ENCODE peak calls at places on chromosomes 5 and 9, in four cellular contexts. A is HepG2, S is A549, J is GM12878. Y is an unnamed sample.

GRCh38 chr5:38445374-38446028 is 110.9 kb downstream of the LIFR start:
- DNase-seq in A (no peak), S (no peak), J (no peak), Y (no peak)

GRCh38 chr5:103010120-103010666 is 109.7 kb downstream of the GIN1 start:
- DNase-seq in A (no peak), S (no peak), J (no peak), Y (no peak)

GRCh38 chr9:121686930-121687541 is 35.6 kb downstream of the DAB2IP start:
- DNase-seq in A (peak), S (peak), J (peak), Y (peak)

GRCh38 chr9:35756275-35756742 is 2.2 kb upstream of the MSMP start:
- DNase-seq in A (no peak), S (no peak), J (no peak), Y (peak)

GRCh38 chr5:6365977-6366590 is 12.3 kb downstream of the MED10 start:
- DNase-seq in A (no peak), S (no peak), J (no peak), Y (no peak)

GRCh38 chr5:179729727-179730126 is 2.9 kb upstream of the MAML1 start:
- DNase-seq in A (no peak), S (no peak), J (no peak), Y (no peak)

GRCh38 chr5:142915840-142916424 is 145.8 kb downstream of the ARHGAP26 start:
- DNase-seq in A (peak), S (peak), J (peak), Y (peak)

GRCh38 chr9:91305596-91305995 is 56.1 kb downstream of the AUH start:
- DNase-seq in A (no peak), S (no peak), J (no peak), Y (no peak)

GRCh38 chr5:130871346-130872086 is 293.5 kb downstream of the HINT1 start:
- DNase-seq in A (peak), S (peak), J (no peak), Y (peak)

GRCh38 chr5:79829260-79829659 is 139.6 kb downstream of the CMYA5 start:
- DNase-seq in A (no peak), S (peak), J (no peak), Y (peak)

GRCh38 chr5:132459983-132460834 is 30.4 kb downstream of the IRF1 start:
- DNase-seq in A (no peak), S (no peak), J (no peak), Y (no peak)

GRCh38 chr9:21810881-21811280 is 8.4 kb downstream of the MTAP start:
- DNase-seq in A (no peak), S (no peak), J (no peak), Y (no peak)

GRCh38 chr5:31023105-31023504 is 170.4 kb upstream of the CDH6 start:
- DNase-seq in A (no peak), S (peak), J (no peak), Y (no peak)

GRCh38 chr5:22471154-22471553 is 382.0 kb downstream of the CDH12 start:
- DNase-seq in A (no peak), S (no peak), J (no peak), Y (no peak)

GRCh38 chr9:136120438-136120844 is 1.8 kb upstream of the TMEM250 start:
- DNase-seq in A (no peak), S (no peak), J (no peak), Y (no peak)

GRCh38 chr5:31361234-31361633 is 167.7 kb downstream of the CDH6 start:
- DNase-seq in A (no peak), S (no peak), J (no peak), Y (no peak)

GRCh38 chr5:16867585-16867953 is 68.5 kb downstream of the MYO10 start:
- DNase-seq in A (no peak), S (no peak), J (no peak), Y (no peak)

GRCh38 chr9:122164286-122164685 is 4.6 kb downstream of the MORN5 start:
- DNase-seq in A (no peak), S (no peak), J (no peak), Y (no peak)

GRCh38 chr9:112065781-112066606 is 109.1 kb downstream of the SUSD1 start:
- DNase-seq in A (no peak), S (peak), J (no peak), Y (peak)

GRCh38 chr9:78167356-78167755 is 68.5 kb upstream of the CEP78 start:
- DNase-seq in A (no peak), S (peak), J (no peak), Y (peak)

GRCh38 chr5:59744531-59744992 is 149.0 kb downstream of the PDE4D start:
- DNase-seq in A (no peak), S (peak), J (no peak), Y (no peak)

GRCh38 chr5:19555436-19555835 is 432.6 kb downstream of the CDH18 start:
- DNase-seq in A (no peak), S (no peak), J (no peak), Y (peak)

GRCh38 chr5:11851402-11851801 is 52.8 kb downstream of the CTNND2 start:
- DNase-seq in A (no peak), S (no peak), J (no peak), Y (no peak)

GRCh38 chr5:132227485-132228240 is at the start of gene P4HA2:
- DNase-seq in A (peak), S (peak), J (no peak), Y (peak)

GRCh38 chr9:91282292-91282691 is 79.4 kb downstream of the AUH start:
- DNase-seq in A (peak), S (peak), J (no peak), Y (no peak)

GRCh38 chr9:27198175-27198574 is 89.2 kb downstream of the TEK start:
- DNase-seq in A (no peak), S (no peak), J (no peak), Y (peak)

GRCh38 chr9:5714501-5715401 is 85.8 kb downstream of the RIC1 start:
- DNase-seq in A (peak), S (peak), J (no peak), Y (peak)

GRCh38 chr5:65808818-65809217 is 86.8 kb downstream of the NLN start:
- DNase-seq in A (no peak), S (peak), J (no peak), Y (no peak)
- TF ChIP-seq JUNB in A (no peak), S (no peak), J (no peak), Y (no peak)

DNA sequence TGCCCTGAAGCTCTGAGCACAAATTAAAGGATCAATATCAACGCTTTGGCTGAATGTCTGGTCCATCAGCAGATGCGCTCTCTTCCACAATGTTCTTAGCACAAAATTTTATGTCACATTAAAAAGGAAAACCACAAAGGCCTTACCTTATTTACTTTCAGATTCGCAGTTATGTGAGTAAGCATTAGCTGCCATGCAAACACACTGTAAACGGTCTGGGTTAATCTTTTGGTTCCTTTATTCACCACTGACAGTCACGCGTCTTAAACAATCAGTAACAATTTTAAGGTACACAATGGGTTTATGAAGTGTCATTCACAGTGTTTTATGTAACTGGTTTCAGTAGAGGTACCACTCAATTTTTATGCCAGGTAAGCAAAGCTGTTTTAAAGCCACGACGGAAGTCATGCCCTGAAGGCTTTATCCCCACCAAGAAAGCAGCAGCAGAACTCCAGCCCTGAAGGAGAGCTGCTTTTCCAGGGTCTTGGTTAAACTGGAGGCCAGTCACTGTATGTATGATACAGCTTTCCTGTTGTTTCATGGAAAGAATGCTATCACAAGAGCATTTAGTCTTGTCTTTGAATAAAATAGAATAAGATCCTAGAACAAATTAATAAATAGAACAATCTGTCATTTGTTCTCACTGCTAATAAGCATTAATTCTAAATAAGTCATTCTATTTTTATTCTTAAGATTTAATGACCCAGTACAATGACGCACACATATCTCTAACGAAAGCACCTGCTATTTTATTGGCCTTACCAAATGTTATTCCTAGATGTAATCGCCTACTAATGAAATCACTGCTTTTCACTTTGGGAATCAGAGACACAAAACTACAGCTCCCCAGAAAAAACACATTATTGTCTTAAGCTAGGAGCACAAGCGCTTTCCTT is 103.4 kb downstream of the ANKH start:
- DNase-seq in A (peak), S (peak), J (no peak), Y (no peak)
- TF ChIP-seq JUNB in A (no peak), S (no peak), J (no peak), Y (no peak)

DNA sequence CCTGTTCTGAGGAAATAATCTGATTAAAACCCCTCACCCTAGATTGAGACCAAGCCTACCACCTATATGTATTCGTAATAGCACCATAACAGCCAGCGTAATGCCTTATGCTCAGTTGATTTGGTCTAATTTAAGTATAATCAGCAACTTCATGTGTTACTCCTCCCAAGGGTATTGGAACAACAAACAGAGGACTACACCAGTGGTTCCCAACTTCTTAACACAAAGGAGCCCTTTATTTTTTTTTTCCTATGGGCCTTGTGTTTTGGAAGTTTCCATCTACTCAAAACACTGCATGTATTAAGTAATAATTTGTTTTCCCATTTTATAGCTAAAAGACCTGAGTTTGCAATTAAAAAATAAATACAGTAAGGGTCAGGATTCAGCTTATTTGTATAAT is 140.7 kb downstream of the ADAMTSL1 start:
- DNase-seq in A (no peak), S (no peak), J (no peak), Y (no peak)
- TF ChIP-seq JUNB in A (no peak), S (no peak), J (no peak), Y (no peak)

DNA sequence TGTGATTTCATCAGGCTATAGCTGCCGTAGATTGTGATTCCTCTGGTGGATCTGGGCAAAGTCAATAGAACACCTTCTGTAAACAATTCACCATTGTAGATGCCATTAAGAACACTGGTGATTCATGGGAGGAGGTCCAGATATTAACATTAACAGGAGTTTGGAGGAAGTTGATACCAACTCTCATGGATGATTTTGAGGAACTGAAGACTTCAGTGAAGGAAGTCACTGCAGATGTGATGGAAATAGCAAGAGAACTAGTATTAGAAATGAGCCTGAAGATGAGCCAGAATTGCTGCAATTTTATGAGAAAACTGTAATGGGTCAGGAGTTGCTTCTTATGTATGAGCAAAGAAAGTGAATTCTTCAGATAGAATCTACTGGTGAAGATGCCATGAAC is 26.9 kb downstream of the TCERG1 start:
- DNase-seq in A (no peak), S (no peak), J (no peak), Y (no peak)
- TF ChIP-seq JUNB in A (no peak), S (no peak), J (no peak), Y (no peak)

DNA sequence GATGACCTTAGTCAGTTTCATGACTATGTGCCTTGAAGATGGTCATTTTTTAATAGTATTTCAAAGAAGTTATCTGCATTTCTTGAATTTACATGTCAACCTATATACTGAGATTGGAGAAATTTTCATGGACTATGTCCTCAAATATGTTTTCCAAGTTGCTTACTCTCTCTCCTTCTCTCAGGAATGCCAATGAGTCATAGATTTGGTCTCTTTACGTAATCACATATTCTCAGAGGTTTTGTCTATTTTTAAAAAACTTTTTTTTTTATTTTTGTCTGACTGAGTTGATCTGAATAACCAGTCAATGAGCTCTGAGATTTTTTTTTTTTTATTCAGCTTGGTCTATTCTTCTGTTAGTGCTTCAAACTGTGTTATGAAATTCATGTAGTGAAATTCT is 374.7 kb upstream of the GRIN3A start:
- DNase-seq in A (no peak), S (no peak), J (no peak), Y (no peak)
- TF ChIP-seq JUNB in A (no peak), S (no peak), J (no peak), Y (no peak)

DNA sequence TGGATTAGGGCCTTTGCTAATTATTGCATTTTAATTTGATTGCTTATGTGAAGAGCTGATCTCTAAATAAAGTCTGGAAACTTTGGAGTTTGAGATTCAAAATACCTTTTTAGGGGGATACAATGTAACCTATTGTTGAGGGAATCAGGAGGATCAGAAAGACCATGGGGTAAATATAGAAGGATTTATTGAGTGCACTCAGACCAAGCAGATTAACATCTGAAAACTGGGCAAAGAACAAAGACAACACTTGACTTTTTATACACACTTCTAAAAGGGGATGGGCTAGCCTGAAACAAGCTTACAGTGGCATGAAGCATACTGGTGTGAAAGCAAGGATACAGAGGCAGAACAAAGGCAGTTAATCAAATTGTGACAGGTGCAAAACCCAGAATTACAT is 174.3 kb downstream of the MRPS30 start:
- DNase-seq in A (no peak), S (peak), J (no peak), Y (peak)
- TF ChIP-seq JUNB in A (no peak), S (no peak), J (no peak), Y (no peak)

Y was measured in GM23338.